ENCODE peak calls at places on chromosomes 7 and 10, in four cellular contexts. P is stimulated activated CD4-positive, alpha-beta T cell treated with anti-CD3 and anti-CD28 coated beads, Interleukin-4, amount 100 ng/mL, for 48 hours; O is activated CD8-positive, alpha-beta memory T cell treated with anti-CD3 and anti-CD28 coated beads, Interleukin-2, amount 50 U/mL, for 48 hours; L is D721Med. F is an unnamed sample.

GRCh38 chr7:158430308-158431034 is 157.2 kb downstream of the PTPRN2 start:
- DNase-seq in O (no peak), L (no peak), P (no peak), F (no peak)

GRCh38 chr10:97895084-97895483 is 45.4 kb downstream of the GOLGA7B start:
- DNase-seq in L (no peak), O (no peak), P (no peak), F (no peak)

GRCh38 chr10:78865931-78866717 is 202.6 kb upstream of the ZMIZ1 start:
- DNase-seq in L (no peak), P (no peak), O (no peak), F (no peak)

GRCh38 chr10:125824736-125825135 is 1.4 kb downstream of the BCCIP start:
- DNase-seq in O (no peak), L (no peak), P (no peak), F (no peak)

GRCh38 chr10:86556933-86557649 is 35.5 kb upstream of the WAPL start:
- DNase-seq in L (no peak), O (no peak), P (no peak), F (no peak)

GRCh38 chr7:11212080-11212711 is 238.5 kb downstream of the PHF14 start:
- DNase-seq in L (no peak), O (no peak), P (peak; percentile 8), F (peak; percentile 35)

GRCh38 chr10:15046626-15047025 is 2.9 kb downstream of the OLAH start:
- DNase-seq in O (no peak), P (no peak), L (no peak), F (no peak)

GRCh38 chr10:48463318-48464003 is 141.4 kb downstream of the ARHGAP22 start:
- DNase-seq in L (no peak), O (peak; percentile 35), P (no peak), F (peak; percentile 9)

GRCh38 chr7:67732898-67733297 is 736.3 kb downstream of the TYW1 start:
- DNase-seq in P (no peak), O (no peak), L (no peak), F (no peak)

GRCh38 chr10:76116523-76116922 is 685.1 kb downstream of the LRMDA start:
- DNase-seq in L (no peak), P (no peak), O (no peak), F (no peak)

GRCh38 chr10:132714096-132714721 is 71.7 kb downstream of the NKX6-2 start:
- DNase-seq in L (no peak), P (no peak), O (no peak), F (no peak)